ENCODE peak calls at places on chromosome 6, in seven cellular contexts. One of them, this sample, is unnamed.
A peak's percentile ranks its signal among the peaks of the same experiment; 100 is the strongest.

GRCh38 chr6:134544737-134545136 is 226.8 kb upstream of the SGK1 start:
- DNase-seq in neural crest cell: no peak
- DNase-seq in GM23338: no peak
- DNase-seq in omental fat pad: no peak
- DNase-seq in Caco-2: no peak
- DNase-seq in RWPE1: no peak
- DNase-seq in heart left ventricle: no peak
- DNase-seq in this sample: no peak

GRCh38 chr6:29864037-29864795 is 36.6 kb downstream of the HLA-G start:
- DNase-seq in neural crest cell: no peak
- DNase-seq in GM23338: peak; percentile 75
- DNase-seq in omental fat pad: no peak
- DNase-seq in Caco-2: no peak
- DNase-seq in RWPE1: no peak
- DNase-seq in heart left ventricle: no peak
- DNase-seq in this sample: no peak

GRCh38 chr6:14066782-14067406 is 50.7 kb upstream of the CD83 start:
- DNase-seq in neural crest cell: no peak
- DNase-seq in GM23338: peak; percentile 86
- DNase-seq in omental fat pad: no peak
- DNase-seq in Caco-2: no peak
- DNase-seq in RWPE1: peak; percentile 75
- DNase-seq in heart left ventricle: no peak
- DNase-seq in this sample: no peak

GRCh38 chr6:53866231-53866630 is 71.4 kb downstream of the LRRC1 start:
- DNase-seq in neural crest cell: no peak
- DNase-seq in GM23338: no peak
- DNase-seq in omental fat pad: no peak
- DNase-seq in Caco-2: no peak
- DNase-seq in RWPE1: no peak
- DNase-seq in heart left ventricle: no peak
- DNase-seq in this sample: no peak

GRCh38 chr6:139247618-139248017 is 44.2 kb downstream of the TXLNB start:
- DNase-seq in neural crest cell: no peak
- DNase-seq in GM23338: no peak
- DNase-seq in omental fat pad: no peak
- DNase-seq in Caco-2: no peak
- DNase-seq in RWPE1: no peak
- DNase-seq in heart left ventricle: no peak
- DNase-seq in this sample: no peak

GRCh38 chr6:42047790-42048405 is 2.4 kb upstream of the TAF8 start:
- DNase-seq in neural crest cell: no peak
- DNase-seq in GM23338: no peak
- DNase-seq in omental fat pad: no peak
- DNase-seq in Caco-2: no peak
- DNase-seq in RWPE1: no peak
- DNase-seq in heart left ventricle: no peak
- DNase-seq in this sample: no peak

GRCh38 chr6:118980063-118980462 is 45.1 kb upstream of the MCM9 start:
- DNase-seq in neural crest cell: no peak
- DNase-seq in GM23338: no peak
- DNase-seq in omental fat pad: peak; percentile 71
- DNase-seq in Caco-2: peak; percentile 43
- DNase-seq in RWPE1: no peak
- DNase-seq in heart left ventricle: no peak
- DNase-seq in this sample: peak; percentile 67

GRCh38 chr6:163554663-163555062 is 140.1 kb downstream of the QKI start:
- DNase-seq in neural crest cell: peak; percentile 41
- DNase-seq in GM23338: peak; percentile 81
- DNase-seq in omental fat pad: peak; percentile 37
- DNase-seq in Caco-2: peak; percentile 46
- DNase-seq in RWPE1: peak; percentile 19
- DNase-seq in heart left ventricle: no peak
- DNase-seq in this sample: peak; percentile 59

GRCh38 chr6:7727951-7728854 is 2.3 kb downstream of the BMP6 start:
- DNase-seq in neural crest cell: peak; percentile 28
- DNase-seq in GM23338: peak; percentile 76
- DNase-seq in omental fat pad: no peak
- DNase-seq in Caco-2: no peak
- DNase-seq in RWPE1: no peak
- DNase-seq in heart left ventricle: peak; percentile 31
- DNase-seq in this sample: no peak

GRCh38 chr6:160027076-160027475 is 58.2 kb downstream of the IGF2R start:
- DNase-seq in neural crest cell: no peak
- DNase-seq in GM23338: no peak
- DNase-seq in omental fat pad: no peak
- DNase-seq in Caco-2: no peak
- DNase-seq in RWPE1: no peak
- DNase-seq in heart left ventricle: no peak
- DNase-seq in this sample: no peak

GRCh38 chr6:160029525-160029924 is 60.6 kb downstream of the IGF2R start:
- DNase-seq in neural crest cell: no peak
- DNase-seq in GM23338: no peak
- DNase-seq in omental fat pad: no peak
- DNase-seq in Caco-2: no peak
- DNase-seq in RWPE1: peak; percentile 7
- DNase-seq in heart left ventricle: no peak
- DNase-seq in this sample: no peak

GRCh38 chr6:160027931-160028330 is 59.0 kb downstream of the IGF2R start:
- DNase-seq in neural crest cell: no peak
- DNase-seq in GM23338: no peak
- DNase-seq in omental fat pad: no peak
- DNase-seq in Caco-2: no peak
- DNase-seq in RWPE1: no peak
- DNase-seq in heart left ventricle: no peak
- DNase-seq in this sample: no peak

GRCh38 chr6:160030103-160030502 is 61.2 kb downstream of the IGF2R start:
- DNase-seq in neural crest cell: no peak
- DNase-seq in GM23338: peak; percentile 37
- DNase-seq in omental fat pad: peak; percentile 78
- DNase-seq in Caco-2: peak; percentile 40
- DNase-seq in RWPE1: peak; percentile 95
- DNase-seq in heart left ventricle: peak; percentile 91
- DNase-seq in this sample: peak; percentile 81

DNA sequence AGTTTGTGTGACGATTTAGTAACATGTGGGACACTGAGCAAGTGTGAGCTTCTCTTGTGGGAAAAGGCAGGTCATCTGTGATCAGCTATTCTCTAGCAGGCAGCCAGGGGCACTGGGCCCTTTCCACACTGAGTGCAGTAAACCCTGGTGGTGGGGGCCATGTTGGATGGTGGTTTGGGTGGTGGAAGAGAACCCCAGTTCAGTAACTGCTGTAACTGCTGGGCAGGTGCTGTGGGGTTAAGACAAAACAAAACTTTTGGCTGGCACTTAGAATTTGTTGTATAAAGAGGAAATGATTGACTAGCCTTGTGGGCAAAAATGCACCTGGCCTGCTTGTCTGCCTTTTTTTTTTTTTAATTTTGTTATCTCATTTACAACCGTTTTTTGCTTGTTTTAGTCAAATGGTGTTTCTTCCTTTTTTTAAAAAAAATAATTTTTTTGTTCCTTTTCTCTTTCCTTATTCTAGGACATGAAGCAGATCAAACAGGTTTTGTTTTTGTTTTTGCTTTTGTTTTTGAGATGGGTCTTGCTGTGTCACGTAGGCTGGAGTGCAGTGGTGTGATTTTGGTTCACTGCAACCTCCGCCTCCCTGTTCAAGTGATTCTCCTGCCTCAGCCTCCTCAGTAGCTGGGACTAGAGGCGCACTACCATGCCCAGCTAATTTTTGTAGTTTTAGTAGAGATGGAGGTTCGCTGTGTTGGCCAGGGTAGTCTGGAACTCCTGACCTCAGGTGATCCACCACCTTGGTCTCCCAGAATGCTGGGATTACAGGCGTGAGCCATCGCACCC is 59.8 kb downstream of the IGF2R start:
- DNase-seq in neural crest cell: no peak
- DNase-seq in GM23338: no peak
- DNase-seq in omental fat pad: no peak
- DNase-seq in Caco-2: no peak
- DNase-seq in RWPE1: no peak
- DNase-seq in heart left ventricle: no peak
- DNase-seq in this sample: no peak
- TF ChIP-seq CTCF in neural crest cell: no peak
- TF ChIP-seq CTCF in GM23338: no peak
- TF ChIP-seq CTCF in omental fat pad: no peak
- TF ChIP-seq CTCF in Caco-2: no peak
- TF ChIP-seq CTCF in RWPE1: no peak
- TF ChIP-seq CTCF in heart left ventricle: no peak
- TF ChIP-seq CTCF in this sample: no peak

DNA sequence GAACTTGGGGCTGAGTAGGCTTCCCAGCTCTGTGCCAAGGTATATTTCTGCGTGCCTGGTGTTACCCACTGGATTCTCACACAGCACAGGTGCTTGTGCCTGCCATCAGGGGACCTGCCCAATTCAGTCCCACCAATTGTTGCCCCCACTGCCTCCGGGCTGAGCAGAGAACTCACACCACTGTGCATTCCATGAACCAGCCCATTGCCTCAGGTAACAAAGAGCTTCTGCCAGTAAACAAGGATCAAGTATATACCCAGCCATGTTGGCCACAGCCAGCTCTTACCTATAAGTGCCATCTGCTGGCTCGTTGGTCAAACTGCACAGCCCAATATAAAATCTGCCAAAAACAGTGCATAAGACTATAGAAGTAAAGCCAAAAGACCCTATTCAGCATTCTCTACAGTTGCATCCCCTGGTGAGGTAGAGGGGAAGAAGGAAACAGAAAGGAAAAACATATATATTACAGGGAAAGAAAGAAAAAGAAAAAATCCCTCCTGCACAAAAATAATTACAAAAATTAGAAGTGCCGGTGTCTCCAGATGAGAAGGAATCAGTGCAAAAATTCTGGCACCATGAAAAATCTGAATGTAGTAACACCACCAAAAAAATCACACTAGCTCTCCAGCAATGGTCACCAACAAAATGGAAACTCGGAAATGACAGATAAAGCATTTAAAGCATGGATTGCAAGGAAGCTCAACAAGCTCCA is 241.4 kb downstream of the IBTK start:
- DNase-seq in neural crest cell: no peak
- DNase-seq in GM23338: peak; percentile 63
- DNase-seq in omental fat pad: no peak
- DNase-seq in Caco-2: no peak
- DNase-seq in RWPE1: no peak
- DNase-seq in heart left ventricle: no peak
- DNase-seq in this sample: no peak
- TF ChIP-seq CTCF in neural crest cell: peak; percentile 66
- TF ChIP-seq CTCF in GM23338: peak; percentile 80
- TF ChIP-seq CTCF in omental fat pad: no peak
- TF ChIP-seq CTCF in Caco-2: peak; percentile 29
- TF ChIP-seq CTCF in RWPE1: peak; percentile 80
- TF ChIP-seq CTCF in heart left ventricle: peak; percentile 49
- TF ChIP-seq CTCF in this sample: peak; percentile 34

GRCh38 chr6:72218125-72218524 is 331.8 kb downstream of the RIMS1 start:
- DNase-seq in neural crest cell: peak; percentile 41
- DNase-seq in GM23338: peak; percentile 83
- DNase-seq in omental fat pad: no peak
- DNase-seq in Caco-2: peak; percentile 40
- DNase-seq in RWPE1: peak; percentile 18
- DNase-seq in heart left ventricle: no peak
- DNase-seq in this sample: no peak
- TF ChIP-seq CTCF in neural crest cell: peak; percentile 66
- TF ChIP-seq CTCF in GM23338: peak; percentile 65
- TF ChIP-seq CTCF in omental fat pad: no peak
- TF ChIP-seq CTCF in Caco-2: peak; percentile 40
- TF ChIP-seq CTCF in RWPE1: no peak
- TF ChIP-seq CTCF in heart left ventricle: no peak
- TF ChIP-seq CTCF in this sample: no peak

GRCh38 chr6:97726378-97726777 is 443.4 kb upstream of the MMS22L start:
- DNase-seq in neural crest cell: no peak
- DNase-seq in GM23338: peak; percentile 70
- DNase-seq in omental fat pad: no peak
- DNase-seq in Caco-2: no peak
- DNase-seq in RWPE1: no peak
- DNase-seq in heart left ventricle: no peak
- DNase-seq in this sample: no peak
- TF ChIP-seq CTCF in neural crest cell: peak; percentile 46
- TF ChIP-seq CTCF in GM23338: peak; percentile 90
- TF ChIP-seq CTCF in omental fat pad: no peak
- TF ChIP-seq CTCF in Caco-2: no peak
- TF ChIP-seq CTCF in RWPE1: no peak
- TF ChIP-seq CTCF in heart left ventricle: no peak
- TF ChIP-seq CTCF in this sample: no peak

DNA sequence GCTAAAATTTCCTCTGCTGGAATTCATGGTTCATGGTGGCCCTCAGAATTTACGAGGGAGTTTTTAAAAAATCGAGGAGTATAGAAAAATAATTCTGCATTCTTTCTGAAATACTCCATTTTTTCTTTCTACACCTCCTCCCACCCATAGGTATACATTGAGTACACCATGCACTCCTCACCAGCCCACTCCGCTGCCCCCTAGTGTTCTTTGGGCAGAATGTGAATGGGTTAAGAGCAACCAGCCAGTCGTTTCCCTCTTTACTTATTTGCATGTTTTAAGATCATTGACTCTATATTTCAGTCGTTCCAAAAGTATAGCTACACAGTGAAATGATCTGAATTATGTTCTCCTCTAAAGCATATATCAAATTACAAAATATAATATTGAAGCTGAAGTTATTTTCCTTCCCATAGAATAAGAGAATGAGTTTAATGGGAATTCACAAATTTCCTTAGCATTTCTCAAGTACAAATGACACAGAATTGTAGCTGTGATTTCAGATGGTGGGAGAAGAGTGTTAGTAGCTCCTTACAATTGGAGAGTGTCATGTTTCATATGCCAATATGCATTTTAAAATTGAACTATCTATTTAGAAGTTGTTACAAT is 977.7 kb upstream of the SLC35B3 start:
- DNase-seq in neural crest cell: no peak
- DNase-seq in GM23338: peak; percentile 75
- DNase-seq in omental fat pad: no peak
- DNase-seq in Caco-2: peak; percentile 56
- DNase-seq in RWPE1: peak; percentile 14
- DNase-seq in heart left ventricle: no peak
- DNase-seq in this sample: no peak
- TF ChIP-seq CTCF in neural crest cell: peak; percentile 62
- TF ChIP-seq CTCF in GM23338: peak; percentile 84
- TF ChIP-seq CTCF in omental fat pad: no peak
- TF ChIP-seq CTCF in Caco-2: peak; percentile 49
- TF ChIP-seq CTCF in RWPE1: peak; percentile 21
- TF ChIP-seq CTCF in heart left ventricle: peak; percentile 58
- TF ChIP-seq CTCF in this sample: peak; percentile 14

DNA sequence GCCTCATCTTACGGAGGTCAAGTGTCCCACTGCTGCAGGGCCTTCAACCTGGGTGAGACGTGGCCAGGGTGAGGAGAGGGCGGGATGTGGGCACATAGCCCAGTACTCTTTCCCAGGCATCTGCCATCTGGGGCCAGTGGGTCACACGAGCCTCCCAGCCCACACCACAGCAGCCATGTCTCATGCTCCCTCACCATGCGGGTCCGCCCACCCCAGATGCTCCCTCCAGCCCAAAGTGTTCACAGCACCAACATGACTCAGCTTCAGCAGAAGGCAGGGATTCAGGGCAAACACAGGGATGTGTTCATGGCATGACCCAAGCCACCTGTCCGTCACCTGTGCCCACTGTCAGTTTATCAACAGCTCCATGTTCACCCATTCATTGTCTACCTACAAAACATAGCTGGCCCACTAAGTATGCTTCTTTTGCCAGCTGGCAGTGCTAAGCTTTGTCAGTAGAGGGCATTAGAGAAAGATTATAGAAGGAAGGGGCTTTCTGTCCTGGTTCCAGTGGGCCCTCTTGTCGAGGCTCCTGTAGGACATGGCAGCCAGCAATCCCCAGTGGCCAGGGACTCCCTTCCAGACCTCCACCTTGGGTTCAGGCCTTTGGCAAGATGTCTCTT is 109.2 kb downstream of the FOXF2 start:
- DNase-seq in neural crest cell: no peak
- DNase-seq in GM23338: peak; percentile 27
- DNase-seq in omental fat pad: no peak
- DNase-seq in Caco-2: no peak
- DNase-seq in RWPE1: no peak
- DNase-seq in heart left ventricle: no peak
- DNase-seq in this sample: no peak
- TF ChIP-seq CTCF in neural crest cell: no peak
- TF ChIP-seq CTCF in GM23338: peak; percentile 43
- TF ChIP-seq CTCF in omental fat pad: no peak
- TF ChIP-seq CTCF in Caco-2: no peak
- TF ChIP-seq CTCF in RWPE1: no peak
- TF ChIP-seq CTCF in heart left ventricle: no peak
- TF ChIP-seq CTCF in this sample: no peak

This sample was measured in tibial nerve.